ENCODE peak calls at places on chromosomes 16 and 17, in five cellular contexts. M is GM13977; J is fibroblast of the conjunctiva; B is CD8-positive, alpha-beta T cell; T is ovary. C is an unnamed sample.

GRCh38 chr16:57647136-57647875 is 18.9 kb downstream of the ADGRG1 start:
- DNase-seq in M (no peak), T (no peak), J (no peak), B (no peak), C (no peak)

GRCh38 chr16:57676624-57677085 is 8.5 kb downstream of the ADGRG3 start:
- DNase-seq in J (no peak), M (no peak), B (no peak), T (no peak), C (no peak)

GRCh38 chr17:18129041-18129502 is 20.5 kb downstream of the MYO15A start:
- DNase-seq in J (peak; percentile 36), M (no peak), T (no peak), B (no peak), C (no peak)

GRCh38 chr17:76635039-76635438 is 8.5 kb downstream of the ST6GALNAC1 start:
- DNase-seq in M (no peak), B (no peak), J (no peak), T (no peak), C (no peak)

GRCh38 chr16:52538511-52538910 is 8.4 kb downstream of the TOX3 start:
- DNase-seq in T (no peak), J (no peak), M (no peak), B (no peak), C (no peak)

GRCh38 chr16:16027728-16028310 is 78.4 kb downstream of the ABCC1 start:
- DNase-seq in J (no peak), T (no peak), M (no peak), B (no peak), C (no peak)

GRCh38 chr17:17439971-17440843 is 36.6 kb upstream of the MED9 start:
- DNase-seq in T (peak; percentile 49), M (peak; percentile 81), B (peak; percentile 69), J (no peak), C (no peak)

GRCh38 chr17:71632328-71632727 is 488.5 kb upstream of the SOX9 start:
- DNase-seq in J (no peak), B (no peak), M (no peak), T (no peak), C (no peak)

GRCh38 chr17:16322636-16323035 is 30.6 kb downstream of the CENPV start:
- DNase-seq in B (no peak), J (no peak), T (no peak), M (no peak), C (peak; percentile 23)

GRCh38 chr17:64205804-64206203 is 57.3 kb downstream of the TEX2 start:
- DNase-seq in M (no peak), B (no peak), T (no peak), J (no peak), C (no peak)

GRCh38 chr17:8964801-8965393 is 610 bp downstream of the PIK3R5 start:
- DNase-seq in T (no peak), M (no peak), B (no peak), J (no peak), C (no peak)

GRCh38 chr17:69320908-69321238 is 6.1 kb downstream of the ABCA5 start:
- DNase-seq in T (no peak), J (no peak), M (no peak), B (no peak), C (no peak)

GRCh38 chr17:82228278-82228841 is 482 bp upstream of the SLC16A3 start:
- DNase-seq in B (no peak), M (peak; percentile 83), T (no peak), J (no peak), C (no peak)

GRCh38 chr17:8611135-8611534 is 19.4 kb downstream of the MYH10 start:
- DNase-seq in B (no peak), M (no peak), J (peak; percentile 61), T (no peak), C (no peak)

GRCh38 chr17:79988163-79988971 is 47.3 kb downstream of the TBC1D16 start:
- DNase-seq in B (no peak), J (peak; percentile 80), T (peak; percentile 89), M (no peak), C (peak; percentile 56)

GRCh38 chr17:70913086-70913485 is 743.8 kb downstream of the KCNJ2 start:
- DNase-seq in B (no peak), T (no peak), J (peak; percentile 8), M (no peak), C (no peak)

GRCh38 chr17:47276868-47277267 is 23.2 kb downstream of the ITGB3 start:
- DNase-seq in B (no peak), M (no peak), J (peak; percentile 82), T (peak; percentile 71), C (no peak)

GRCh38 chr17:65198653-65199382 is 61.6 kb downstream of the RGS9 start:
- DNase-seq in T (no peak), B (no peak), J (peak; percentile 42), M (peak; percentile 74), C (peak; percentile 24)

GRCh38 chr17:3012926-3013581 is 50.4 kb downstream of the OR1D5 start:
- DNase-seq in B (peak; percentile 40), T (peak; percentile 74), J (peak; percentile 30), M (peak; percentile 84), C (no peak)

GRCh38 chr16:28823291-28823718 is 506 bp downstream of the ATXN2L start:
- DNase-seq in T (no peak), M (no peak), J (no peak), B (no peak), C (no peak)

GRCh38 chr17:46962374-46962790 is 16.7 kb downstream of the RPRML start:
- DNase-seq in J (no peak), B (no peak), T (no peak), M (no peak), C (no peak)

GRCh38 chr17:28897769-28898259 is 281 bp upstream of the FLOT2 start:
- DNase-seq in J (no peak), T (no peak), B (no peak), M (no peak), C (no peak)

GRCh38 chr16:25210758-25211157 is 6.0 kb upstream of the AQP8 start:
- DNase-seq in J (no peak), M (no peak), B (no peak), T (no peak), C (no peak)

GRCh38 chr16:7183768-7184167 is 148.9 kb upstream of the RBFOX1 start:
- DNase-seq in B (no peak), J (no peak), T (no peak), M (no peak), C (no peak)

GRCh38 chr17:19978206-19978802 is 676 bp upstream of the AKAP10 start:
- DNase-seq in T (no peak), B (no peak), M (peak; percentile 53), J (no peak), C (no peak)

GRCh38 chr17:2931426-2931825 is 132.0 kb downstream of the OR1D5 start:
- DNase-seq in T (no peak), J (no peak), B (no peak), M (no peak), C (no peak)

C was measured in smooth muscle cell of the brain vasculature.